ENCODE peak calls at places on chromosomes 13 and 19, in six cellular contexts. J is adipocyte, C is ascending aorta, G is transverse colon, Q is tibial artery, D is heart right ventricle. H is an unnamed sample. For H3K4me1, the result is how much of the 10 kb centered on the place peaks cover.

GRCh38 chr19:5804516-5805464 is at the start of gene NRTN:
- DNase-seq in C (no peak), G (peak), D (no peak), J (peak), Q (no peak), H (peak)

GRCh38 chr13:25709088-25709487 is 337.3 kb downstream of the ATP8A2 start:
- DNase-seq in D (no peak), Q (no peak), C (no peak), G (no peak), J (no peak), H (no peak)

GRCh38 chr13:36965767-36966166 is 33.4 kb downstream of the ALG5 start:
- DNase-seq in C (no peak), J (peak), Q (no peak), G (no peak), D (no peak), H (no peak)

GRCh38 chr13:67416047-67416925 is 186.2 kb upstream of the PCDH9 start:
- DNase-seq in C (no peak), J (peak), D (no peak), G (no peak), Q (no peak), H (peak)

GRCh38 chr13:113934576-113934975 is 39.3 kb downstream of the C13orf46 start:
- DNase-seq in Q (peak), G (peak), D (no peak), J (no peak), C (no peak), H (no peak)

GRCh38 chr13:39451301-39451700 is 151.7 kb downstream of the LHFPL6 start:
- DNase-seq in J (peak), C (no peak), D (peak), G (no peak), Q (no peak), H (peak)

GRCh38 chr19:10260141-10260584 is 8.1 kb downstream of the MRPL4 start:
- DNase-seq in D (no peak), Q (no peak), G (no peak), J (no peak), C (no peak), H (no peak)

GRCh38 chr13:44930907-44931676 is 58.2 kb downstream of the NUFIP1 start:
- DNase-seq in D (no peak), J (peak), G (no peak), Q (no peak), C (no peak), H (no peak)

GRCh38 chr19:15253513-15253912 is 21.3 kb upstream of the EPHX3 start:
- DNase-seq in C (no peak), D (no peak), J (no peak), Q (no peak), G (no peak), H (no peak)

GRCh38 chr13:72536668-72537399 is 190.6 kb downstream of the MZT1 start:
- DNase-seq in Q (no peak), D (peak), C (no peak), J (no peak), G (peak), H (no peak)

GRCh38 chr13:57063007-57063406 is 77.7 kb upstream of the PRR20A start:
- DNase-seq in Q (no peak), J (no peak), G (no peak), D (no peak), C (no peak), H (no peak)

GRCh38 chr13:19586904-19587634 is 25.7 kb upstream of the TPTE2 start:
- DNase-seq in D (no peak), Q (no peak), J (peak), C (no peak), G (peak), H (peak)

GRCh38 chr19:35557539-35558399 is 5.7 kb downstream of the ATP4A start:
- DNase-seq in D (peak), G (peak), C (no peak), J (peak), Q (no peak), H (peak)

GRCh38 chr13:29496241-29496712 is 99.2 kb downstream of the SLC7A1 start:
- DNase-seq in C (peak), D (peak), G (no peak), J (no peak), Q (no peak), H (no peak)

GRCh38 chr19:3852614-3853254 is 16.1 kb downstream of the ZFR2 start:
- DNase-seq in J (peak), G (peak), C (no peak), D (peak), Q (no peak), H (peak)

GRCh38 chr19:5567360-5567970 is at the start of gene TINCR:
- DNase-seq in Q (no peak), C (no peak), J (peak), D (no peak), G (no peak), H (no peak)

GRCh38 chr13:50357136-50357535 is 341.9 kb downstream of the KCNRG start:
- DNase-seq in Q (no peak), J (no peak), C (no peak), G (no peak), D (no peak), H (no peak)

GRCh38 chr19:52600639-52601024 is 30.5 kb downstream of the ZNF701 start:
- DNase-seq in G (peak), C (no peak), Q (peak), J (no peak), D (no peak), H (peak)

GRCh38 chr13:67438465-67438864 is 208.3 kb upstream of the PCDH9 start:
- DNase-seq in Q (no peak), J (no peak), C (no peak), D (no peak), G (no peak), H (no peak)

GRCh38 chr13:40611635-40612422 is 54.6 kb downstream of the FOXO1 start:
- DNase-seq in G (no peak), J (no peak), Q (no peak), C (no peak), D (no peak), H (no peak)

GRCh38 chr13:104984296-104984818 is 1551.1 kb downstream of the EFNB2 start:
- DNase-seq in D (peak), C (no peak), J (peak), Q (peak), G (no peak), H (no peak)

GRCh38 chr19:13053761-13054604 is 48.7 kb downstream of the LYL1 start:
- DNase-seq in Q (peak), J (peak), G (peak), D (peak), C (peak), H (no peak)

GRCh38 chr19:12913871-12914690 is 5.0 kb downstream of the SYCE2 start:
- DNase-seq in Q (peak), C (no peak), G (peak), D (no peak), J (no peak), H (peak)

GRCh38 chr19:33212024-33212772 is 13.5 kb downstream of the SLC7A10 start:
- DNase-seq in J (no peak), G (no peak), Q (no peak), C (no peak), D (no peak), H (no peak)

GRCh38 chr13:49481788-49482187 is 14.0 kb upstream of the PHF11 start:
- DNase-seq in Q (no peak), D (no peak), C (no peak), J (no peak), G (no peak), H (no peak)

GRCh38 chr19:16041571-16042386 is 34.5 kb upstream of the TPM4 start:
- DNase-seq in J (peak), Q (peak), C (peak), D (peak), G (peak), H (peak)

GRCh38 chr19:4567584-4568071 is 8.1 kb upstream of the SEMA6B start:
- DNase-seq in G (peak), J (peak), D (peak), C (no peak), Q (no peak), H (peak)

GRCh38 chr19:38388310-38389100 is at the start of gene SPRED3:
- DNase-seq in Q (no peak), D (no peak), G (no peak), C (no peak), J (peak), H (no peak)

GRCh38 chr13:101792189-101792588 is 339.7 kb downstream of the ITGBL1 start:
- DNase-seq in J (no peak), D (no peak), G (no peak), Q (no peak), C (no peak), H (no peak)

GRCh38 chr13:45882626-45883025 is 31.1 kb upstream of the SIAH3 start:
- DNase-seq in J (no peak), D (no peak), Q (no peak), G (no peak), C (no peak), H (no peak)

GRCh38 chr19:33508431-33508830 is 13.2 kb downstream of the PEPD start:
- DNase-seq in D (no peak), Q (no peak), C (no peak), J (no peak), G (no peak), H (no peak)

DNA sequence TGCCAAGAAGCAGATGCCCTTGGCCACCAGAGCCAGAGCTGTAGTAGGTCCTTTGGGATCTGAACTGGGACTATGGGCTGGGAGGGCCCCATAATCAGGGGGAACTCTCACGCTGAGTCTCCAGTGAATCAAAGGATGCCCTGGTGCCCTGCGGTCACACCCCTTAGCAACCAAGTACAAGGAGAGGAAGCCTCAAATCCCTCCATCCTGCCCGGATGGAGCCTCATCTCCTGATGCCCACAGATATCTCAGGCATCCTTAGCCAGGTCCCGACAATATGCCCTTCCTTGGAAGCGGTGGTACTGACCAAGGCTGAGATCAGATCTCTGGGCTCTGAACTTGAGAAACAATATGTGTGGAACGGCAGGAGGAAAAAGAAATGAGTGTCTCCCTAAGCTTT is 1.7 kb downstream of the PLEKHA4 start:
- DNase-seq in J (no peak), Q (no peak), D (no peak), G (no peak), C (no peak), H (no peak)
- H3K4me3 ChIP-seq in J (peak), Q (no peak), D (peak), G (no peak), C (no peak), H (no peak)

GRCh38 chr19:40800339-40800996 is 1.5 kb downstream of the EGLN2 start:
- DNase-seq in J (no peak), D (no peak), C (no peak), Q (no peak), G (no peak), H (no peak)
- H3K4me1 ChIP-seq in J (half or more), D (half or more), C (under half), Q (half or more), G (half or more), H (under half)

GRCh38 chr13:73849292-73849691 is 284.9 kb downstream of the KLF12 start:
- DNase-seq in D (no peak), G (peak), J (peak), Q (no peak), C (no peak), H (peak)
- H3K4me3 ChIP-seq in D (no peak), G (no peak), J (no peak), Q (no peak), C (no peak), H (no peak)

GRCh38 chr19:17300992-17301585 is 2.1 kb downstream of the ABHD8 start:
- DNase-seq in D (no peak), G (no peak), C (no peak), J (no peak), Q (no peak), H (no peak)
- H3K4me1 ChIP-seq in D (under half), G (under half), C (under half), J (under half), Q (under half), H (under half)

DNA sequence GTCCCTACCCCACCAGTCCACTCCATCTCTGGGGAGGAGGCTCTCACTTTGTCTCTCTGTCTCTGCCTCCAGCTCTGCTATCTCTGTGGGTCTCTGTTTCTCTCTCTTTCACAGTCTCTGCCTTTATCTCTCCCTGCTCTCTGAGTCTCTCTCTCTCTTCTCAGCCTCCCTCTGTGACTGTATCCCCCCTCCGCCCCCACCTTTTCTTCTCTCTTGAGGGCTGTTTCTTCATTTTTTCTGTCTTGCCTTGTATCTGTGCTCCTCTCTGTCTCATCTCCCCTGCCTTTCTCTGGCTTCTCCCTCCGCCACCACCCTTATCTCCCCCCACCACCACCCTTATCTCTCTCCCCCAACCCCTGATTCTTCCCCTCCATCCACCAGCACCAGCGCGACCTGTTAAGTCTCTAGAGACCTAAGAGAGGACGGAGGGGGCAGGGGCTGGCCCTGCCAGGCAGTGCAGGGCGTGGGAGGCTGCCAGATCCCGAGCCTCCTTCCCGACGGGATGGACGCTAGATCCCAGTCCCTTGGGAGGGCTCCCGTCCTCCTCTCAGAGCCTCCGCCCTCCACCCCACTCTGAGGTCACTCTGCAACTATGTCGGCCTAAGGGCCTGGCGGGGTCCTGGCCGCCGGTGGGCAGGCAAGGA is 1.0 kb downstream of the AXL start:
- DNase-seq in G (peak), J (peak), Q (peak), C (peak), D (peak), H (no peak)
- H3K4me3 ChIP-seq in G (peak), J (peak), Q (peak), C (peak), D (peak), H (no peak)

GRCh38 chr13:99995503-99996176 is 14.1 kb downstream of the ZIC2 start:
- DNase-seq in G (no peak), J (no peak), Q (no peak), C (peak), D (no peak), H (peak)

GRCh38 chr13:99998261-99998660 is 16.7 kb downstream of the ZIC2 start:
- DNase-seq in C (no peak), D (no peak), Q (no peak), G (no peak), J (no peak), H (no peak)

GRCh38 chr13:99997702-99998219 is 16.2 kb downstream of the ZIC2 start:
- DNase-seq in C (no peak), J (no peak), G (no peak), Q (no peak), D (no peak), H (no peak)

GRCh38 chr13:99995104-99995502 is 13.5 kb downstream of the ZIC2 start:
- DNase-seq in G (no peak), C (no peak), Q (no peak), D (no peak), J (no peak), H (no peak)

GRCh38 chr13:99996177-99996705 is 14.7 kb downstream of the ZIC2 start:
- DNase-seq in G (no peak), Q (no peak), D (no peak), C (no peak), J (no peak), H (no peak)
- H3K4me1 ChIP-seq in G (under half), Q (under half), D (under half), C (under half), J (under half), H (under half)

GRCh38 chr13:52738719-52739467 is 727 bp downstream of the CNMD start:
- DNase-seq in G (no peak), C (no peak), Q (no peak), J (peak), D (peak), H (no peak)
- H3K4me3 ChIP-seq in G (no peak), C (peak), Q (peak), J (peak), D (peak), H (no peak)

GRCh38 chr19:2255982-2256685 is at the start of gene JSRP1:
- DNase-seq in Q (no peak), D (no peak), J (no peak), C (no peak), G (no peak), H (no peak)
- H3K4me1 ChIP-seq in Q (under half), D (under half), J (under half), C (under half), G (under half), H (under half)

GRCh38 chr19:45095496-45096413 is 2.8 kb downstream of the PPP1R37 start:
- DNase-seq in J (no peak), D (no peak), Q (no peak), G (no peak), C (no peak), H (no peak)
- H3K4me3 ChIP-seq in J (no peak), D (no peak), Q (no peak), G (no peak), C (no peak), H (no peak)